ENCODE peak calls at places on chromosomes 4 and X, in six cellular contexts. X, H, B, P, S and R are unnamed samples.

GRCh38 chrX:65587616-65588526 is 53.3 kb upstream of the LAS1L start:
- DNase-seq in X (peak; percentile 74), H (no peak), S (peak; percentile 82), P (no peak), B (no peak), R (peak; percentile 15)

GRCh38 chr4:7412586-7412975 is 22.1 kb downstream of the PSAPL1 start:
- DNase-seq in P (no peak), B (no peak), X (no peak), S (no peak), H (no peak), R (no peak)

GRCh38 chrX:31213941-31214340 is 142.1 kb upstream of the FTHL17 start:
- DNase-seq in P (peak; percentile 54), X (peak; percentile 40), H (peak; percentile 28), S (no peak), B (no peak), R (no peak)

GRCh38 chrX:119073911-119074310 is 1.1 kb downstream of the CT47C1 start:
- DNase-seq in P (no peak), H (no peak), X (no peak), S (no peak), B (no peak), R (no peak)

GRCh38 chr4:156596026-156596425 is 375.6 kb downstream of the PDGFC start:
- DNase-seq in H (no peak), B (no peak), S (no peak), X (no peak), P (no peak), R (no peak)

GRCh38 chrX:131741103-131741581 is 197.3 kb downstream of the OR13H1 start:
- DNase-seq in X (no peak), H (no peak), P (no peak), B (no peak), S (peak; percentile 88), R (no peak)

GRCh38 chrX:103919336-103919682 is 43.1 kb upstream of the TMSB15B start:
- DNase-seq in S (no peak), P (peak; percentile 73), H (no peak), X (peak; percentile 68), B (peak; percentile 72), R (no peak)

GRCh38 chrX:143121471-143121870 is 95.7 kb downstream of the SPANXN4 start:
- DNase-seq in P (no peak), X (no peak), H (no peak), S (no peak), B (no peak), R (no peak)

GRCh38 chr4:161249779-161250440 is 913.9 kb downstream of the FSTL5 start:
- DNase-seq in H (no peak), S (no peak), X (no peak), P (no peak), B (no peak), R (no peak)

GRCh38 chr4:105236917-105237311 is 90.2 kb downstream of the TET2 start:
- DNase-seq in B (no peak), H (no peak), S (no peak), P (no peak), X (no peak), R (no peak)

GRCh38 chrX:128619490-128619889 is 567.3 kb upstream of the ACTRT1 start:
- DNase-seq in P (no peak), H (no peak), S (no peak), X (no peak), B (no peak), R (no peak)

GRCh38 chr4:183960912-183961569 is 55.9 kb downstream of the STOX2 start:
- DNase-seq in H (peak; percentile 48), B (no peak), P (no peak), S (no peak), X (no peak), R (no peak)

GRCh38 chr4:19134685-19135084 is 1113.1 kb upstream of the LCORL start:
- DNase-seq in P (no peak), X (no peak), H (peak; percentile 72), B (no peak), S (no peak), R (no peak)

GRCh38 chrX:32933548-32933947 is 277.8 kb downstream of the DMD start:
- DNase-seq in H (peak; percentile 7), X (no peak), S (no peak), P (no peak), B (no peak), R (no peak)

GRCh38 chr4:86991998-86992397 is 57.2 kb downstream of the AFF1 start:
- DNase-seq in S (no peak), B (no peak), P (no peak), H (no peak), X (no peak), R (no peak)
- H3K27ac ChIP-seq in S (no peak overlapping the region), B (no peak overlapping the region), P (no peak overlapping the region), H (no peak overlapping the region), X (no peak overlapping the region), R (no peak overlapping the region)

GRCh38 chr4:108119199-108119800 is 49.4 kb downstream of the LEF1 start:
- DNase-seq in P (no peak), X (no peak), H (no peak), S (no peak), B (no peak), R (no peak)

GRCh38 chr4:108115168-108115526 is 53.6 kb downstream of the LEF1 start:
- DNase-seq in X (no peak), H (no peak), P (no peak), B (no peak), S (no peak), R (no peak)

GRCh38 chr4:108116423-108117168 is 52.1 kb downstream of the LEF1 start:
- DNase-seq in H (no peak), B (no peak), P (peak; percentile 49), S (no peak), X (no peak), R (no peak)

GRCh38 chr4:108118505-108118904 is 50.2 kb downstream of the LEF1 start:
- DNase-seq in P (peak; percentile 20), B (peak; percentile 5), X (no peak), S (no peak), H (no peak), R (no peak)

GRCh38 chr4:108117473-108118182 is 51.1 kb downstream of the LEF1 start:
- DNase-seq in S (peak; percentile 19), B (no peak), P (peak; percentile 39), H (peak; percentile 79), X (no peak), R (no peak)
- H3K27ac ChIP-seq in S (no peak overlapping the region), B (no peak overlapping the region), P (peak overlapping the region; percentile 65), H (peak overlapping the region; percentile 95), X (no peak overlapping the region), R (no peak overlapping the region)

GRCh38 chrX:105698386-105698785 is 124.0 kb upstream of the NRK start:
- DNase-seq in X (no peak), S (no peak), B (no peak), P (no peak), H (no peak), R (no peak)

GRCh38 chrX:105696870-105697269 is 125.5 kb upstream of the NRK start:
- DNase-seq in S (no peak), X (no peak), P (no peak), H (no peak), B (no peak), R (no peak)

GRCh38 chrX:105694839-105695238 is 127.5 kb upstream of the NRK start:
- DNase-seq in S (no peak), H (no peak), P (no peak), B (no peak), X (no peak), R (no peak)

GRCh38 chrX:105700316-105700715 is 122.0 kb upstream of the NRK start:
- DNase-seq in X (no peak), P (no peak), S (no peak), B (no peak), H (no peak), R (no peak)

DNA sequence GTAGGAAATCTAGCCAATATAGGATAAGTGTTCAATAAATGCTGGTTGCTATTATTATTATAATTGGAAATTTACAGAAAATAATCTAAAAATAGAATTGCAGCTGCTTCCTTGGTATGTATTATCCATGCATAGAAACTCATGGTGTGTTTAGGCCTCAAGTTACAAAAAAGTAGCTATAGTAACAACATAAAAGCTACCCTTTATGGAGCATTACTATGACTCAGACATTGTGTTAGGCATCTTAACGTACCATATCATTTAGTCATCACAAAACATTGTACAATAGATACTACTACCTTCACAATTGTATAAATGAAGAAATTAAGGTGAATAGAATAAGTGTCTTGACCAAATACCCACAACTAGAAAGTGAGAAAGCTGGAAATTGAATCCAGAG is 126.9 kb upstream of the NRK start:
- DNase-seq in H (no peak), X (no peak), B (no peak), S (no peak), P (no peak), R (no peak)
- H3K27ac ChIP-seq in H (no peak overlapping the region), X (no peak overlapping the region), B (no peak overlapping the region), S (no peak overlapping the region), P (no peak overlapping the region), R (no peak overlapping the region)

GRCh38 chrX:23797371-23798128 is 14.6 kb downstream of the SAT1 start:
- DNase-seq in S (no peak), H (no peak), B (no peak), P (no peak), X (no peak), R (no peak)
- H3K27ac ChIP-seq in S (no peak overlapping the region), H (no peak overlapping the region), B (peak overlapping the region; percentile 88), P (no peak overlapping the region), X (no peak overlapping the region), R (no peak overlapping the region)

DNA sequence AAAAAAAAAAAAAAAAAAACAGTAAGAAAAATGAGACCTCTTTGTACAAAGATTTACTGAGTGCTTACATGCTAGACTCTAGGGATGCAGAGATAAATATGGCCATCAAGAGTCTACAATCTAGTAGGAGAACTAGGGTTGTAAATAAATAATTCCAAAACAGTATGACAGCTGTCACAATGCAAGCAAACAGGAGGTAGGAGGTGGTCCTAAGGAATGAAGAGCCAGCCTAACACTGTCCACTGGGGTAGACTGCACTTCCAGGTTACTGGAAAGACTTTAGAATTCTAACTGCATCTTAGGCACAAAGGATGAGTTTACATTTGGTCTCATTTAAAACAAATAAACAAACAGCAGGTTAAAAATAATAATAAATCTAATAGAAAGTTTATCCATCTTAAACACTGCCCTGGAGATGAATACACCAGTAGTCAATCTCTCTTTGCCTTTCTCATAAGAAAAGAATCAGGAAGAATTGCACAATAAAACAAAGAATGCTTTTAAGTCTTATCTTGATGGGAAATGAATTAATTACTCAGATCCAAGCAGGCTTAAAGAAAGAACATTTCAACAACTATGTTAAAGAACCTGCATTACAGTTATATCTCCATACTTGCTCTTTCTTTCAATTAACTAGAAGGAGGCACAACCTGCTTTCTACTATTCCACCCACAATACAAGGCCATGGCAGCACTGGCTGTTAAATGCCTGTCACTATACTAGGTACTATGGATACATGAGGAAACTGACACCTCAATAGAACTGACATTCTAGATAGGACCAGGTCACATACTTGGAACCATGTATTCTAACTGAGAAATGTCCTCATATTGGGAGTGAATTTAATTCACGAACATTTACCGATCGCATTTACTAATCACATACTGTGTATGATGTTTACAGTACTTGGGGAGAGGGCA is 12.7 kb downstream of the ADGRA3 start:
- DNase-seq in P (no peak), X (peak; percentile 36), B (no peak), H (no peak), S (no peak), R (no peak)
- H3K27ac ChIP-seq in P (no peak overlapping the region), X (no peak overlapping the region), B (no peak overlapping the region), H (no peak overlapping the region), S (no peak overlapping the region), R (no peak overlapping the region)